ENCODE peak calls at places on chromosomes 12 and 14, in four cellular contexts. One of them, this sample, is unnamed.

GRCh38 chr14:51643137-51643536 is 8.6 kb upstream of the FRMD6 start:
- DNase-seq in HepG2: no peak
- DNase-seq in K562: no peak
- DNase-seq in HCT116: no peak
- DNase-seq in this sample: no peak

GRCh38 chr12:45727994-45728624 is 1.4 kb upstream of the ARID2 start:
- DNase-seq in K562: no peak
- DNase-seq in HCT116: no peak
- DNase-seq in HepG2: no peak
- DNase-seq in this sample: no peak

GRCh38 chr14:91299483-91300115 is 55.1 kb upstream of the GPR68 start:
- DNase-seq in K562: no peak
- DNase-seq in HCT116: no peak
- DNase-seq in HepG2: no peak
- DNase-seq in this sample: no peak

GRCh38 chr12:108495054-108495453 is 20.0 kb upstream of the FICD start:
- DNase-seq in HCT116: peak; percentile 51
- DNase-seq in K562: peak; percentile 79
- DNase-seq in HepG2: peak; percentile 18
- DNase-seq in this sample: no peak

GRCh38 chr12:24778486-24779304 is 170.2 kb downstream of the BCAT1 start:
- DNase-seq in K562: peak; percentile 64
- DNase-seq in HCT116: no peak
- DNase-seq in HepG2: peak; percentile 58
- DNase-seq in this sample: peak; percentile 10

GRCh38 chr12:49843871-49844437 is 1.0 kb upstream of the BCDIN3D start:
- DNase-seq in HepG2: no peak
- DNase-seq in K562: no peak
- DNase-seq in HCT116: no peak
- DNase-seq in this sample: no peak

GRCh38 chr14:54754116-54754622 is 148.5 kb downstream of the GCH1 start:
- DNase-seq in K562: no peak
- DNase-seq in HepG2: no peak
- DNase-seq in HCT116: no peak
- DNase-seq in this sample: no peak

GRCh38 chr12:68641138-68641537 is 30.4 kb downstream of the RAP1B start:
- DNase-seq in HCT116: no peak
- DNase-seq in HepG2: no peak
- DNase-seq in K562: no peak
- DNase-seq in this sample: no peak

GRCh38 chr12:114562654-114563053 is 121.3 kb downstream of the TBX3 start:
- DNase-seq in K562: no peak
- DNase-seq in HepG2: no peak
- DNase-seq in HCT116: no peak
- DNase-seq in this sample: no peak

GRCh38 chr12:95674631-95675030 is 115.9 kb downstream of the NTN4 start:
- DNase-seq in K562: no peak
- DNase-seq in HCT116: no peak
- DNase-seq in HepG2: peak; percentile 15
- DNase-seq in this sample: no peak

GRCh38 chr12:47188576-47189441 is 109.0 kb upstream of the AMIGO2 start:
- DNase-seq in HepG2: no peak
- DNase-seq in HCT116: no peak
- DNase-seq in K562: no peak
- DNase-seq in this sample: no peak

GRCh38 chr12:68939500-68939899 is 6.5 kb upstream of the CPM start:
- DNase-seq in HepG2: no peak
- DNase-seq in K562: no peak
- DNase-seq in HCT116: no peak
- DNase-seq in this sample: no peak

GRCh38 chr12:57416039-57416996 is 14.5 kb downstream of the R3HDM2 start:
- DNase-seq in K562: no peak
- DNase-seq in HCT116: peak; percentile 38
- DNase-seq in HepG2: no peak
- DNase-seq in this sample: no peak

GRCh38 chr12:26523708-26524150 is 309.3 kb downstream of the ITPR2 start:
- DNase-seq in K562: no peak
- DNase-seq in HCT116: no peak
- DNase-seq in HepG2: no peak
- DNase-seq in this sample: no peak

GRCh38 chr12:19120795-19121194 is 8.7 kb upstream of the PLEKHA5 start:
- DNase-seq in HepG2: no peak
- DNase-seq in K562: no peak
- DNase-seq in HCT116: no peak
- DNase-seq in this sample: no peak

GRCh38 chr14:70059545-70059944 is 129.2 kb downstream of the SLC8A3 start:
- DNase-seq in HCT116: no peak
- DNase-seq in HepG2: no peak
- DNase-seq in K562: no peak
- DNase-seq in this sample: no peak

GRCh38 chr14:102824832-102825231 is 47.6 kb downstream of the TRAF3 start:
- DNase-seq in HepG2: no peak
- DNase-seq in K562: no peak
- DNase-seq in HCT116: no peak
- DNase-seq in this sample: peak; percentile 15

GRCh38 chr12:49803693-49804450 is 24.3 kb downstream of the NCKAP5L start:
- DNase-seq in K562: no peak
- DNase-seq in HCT116: no peak
- DNase-seq in HepG2: no peak
- DNase-seq in this sample: no peak

GRCh38 chr12:29726321-29726692 is 57.4 kb downstream of the TMTC1 start:
- DNase-seq in K562: no peak
- DNase-seq in HepG2: no peak
- DNase-seq in HCT116: no peak
- DNase-seq in this sample: no peak
- H3K27me3 ChIP-seq in K562: peaks cover 4% of the 10 kb centered on the region
- H3K27me3 ChIP-seq in HepG2: no peaks in the 10 kb centered on the region
- H3K27me3 ChIP-seq in HCT116: no peaks in the 10 kb centered on the region
- H3K27me3 ChIP-seq in this sample: no peaks in the 10 kb centered on the region

DNA sequence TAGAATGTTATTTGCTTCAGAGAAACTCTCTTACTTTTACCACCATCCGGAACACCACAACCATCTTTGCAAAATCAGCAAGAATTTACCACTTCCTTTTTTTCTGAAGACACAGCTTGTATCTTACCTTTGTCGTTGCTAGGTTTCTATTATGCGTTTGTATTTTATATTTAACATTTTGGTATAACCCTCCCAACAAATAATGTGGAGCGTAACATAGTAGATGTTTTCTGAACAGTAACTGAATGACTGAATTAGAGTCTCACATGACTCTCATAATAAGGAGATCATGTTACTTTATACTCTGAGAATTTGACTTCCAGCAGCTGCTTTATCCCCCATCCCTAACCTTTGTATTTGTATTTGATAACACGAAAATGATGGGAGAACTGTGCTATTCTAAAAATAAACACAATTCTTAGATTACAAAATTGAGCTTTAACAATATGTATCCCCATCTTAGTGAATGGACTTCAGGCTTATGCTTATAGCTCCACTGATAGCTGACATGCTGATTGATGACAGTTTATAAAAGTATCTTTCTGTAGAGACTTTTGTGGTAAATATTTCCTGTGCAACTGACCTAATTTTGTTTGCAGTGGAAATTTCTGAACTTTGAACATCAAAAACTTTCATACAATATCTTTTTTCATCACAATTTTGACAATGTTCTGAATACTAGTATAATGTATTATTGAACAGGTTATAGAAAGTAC is 7.9 kb upstream of the KLRB1 start:
- DNase-seq in HepG2: no peak
- DNase-seq in K562: no peak
- DNase-seq in HCT116: no peak
- DNase-seq in this sample: no peak
- TF ChIP-seq TCF7L2 in HepG2: no peak
- TF ChIP-seq TCF7L2 in K562: no peak
- TF ChIP-seq TCF7L2 in HCT116: no peak
- TF ChIP-seq TCF7L2 in this sample: no peak

GRCh38 chr12:75209782-75210138 is at the start of gene KCNC2:
- DNase-seq in K562: no peak
- DNase-seq in HCT116: no peak
- DNase-seq in HepG2: no peak
- DNase-seq in this sample: no peak
- H3K27me3 ChIP-seq in K562: no peaks in the 10 kb centered on the region
- H3K27me3 ChIP-seq in HCT116: no peaks in the 10 kb centered on the region
- H3K27me3 ChIP-seq in HepG2: peaks cover 8% of the 10 kb centered on the region
- H3K27me3 ChIP-seq in this sample: no peaks in the 10 kb centered on the region

DNA sequence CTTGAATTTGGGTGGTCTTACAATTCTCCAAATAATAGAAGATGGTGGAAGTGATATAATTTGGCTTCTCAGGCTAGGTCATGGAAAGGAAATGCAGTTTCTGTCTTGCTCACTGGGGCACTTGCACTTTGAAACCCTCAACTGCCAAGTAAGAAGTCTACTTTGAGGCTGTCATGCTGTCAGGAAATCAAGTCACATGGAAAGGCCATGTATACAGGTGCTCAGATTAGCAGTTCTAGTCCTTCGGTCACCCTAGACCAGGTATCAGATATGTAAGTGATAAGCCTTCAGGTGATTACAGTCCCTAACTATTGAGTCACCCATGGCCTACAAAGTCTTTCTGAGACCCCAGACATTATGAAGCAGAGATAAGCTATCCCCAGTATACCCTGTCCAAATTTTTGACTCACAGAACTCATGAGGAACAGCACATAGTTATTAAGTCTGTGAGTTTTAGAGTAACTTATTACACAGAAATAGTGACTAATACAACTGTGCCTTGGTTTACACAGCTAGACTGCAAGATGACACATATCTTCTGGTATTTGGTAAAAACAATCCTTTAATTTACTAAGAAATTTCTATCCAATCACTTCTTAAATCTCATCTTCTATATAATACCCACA is 26.3 kb upstream of the BBS10 start:
- DNase-seq in HCT116: no peak
- DNase-seq in K562: no peak
- DNase-seq in HepG2: no peak
- DNase-seq in this sample: no peak
- TF ChIP-seq TCF7L2 in HCT116: no peak
- TF ChIP-seq TCF7L2 in K562: no peak
- TF ChIP-seq TCF7L2 in HepG2: no peak
- TF ChIP-seq TCF7L2 in this sample: no peak

DNA sequence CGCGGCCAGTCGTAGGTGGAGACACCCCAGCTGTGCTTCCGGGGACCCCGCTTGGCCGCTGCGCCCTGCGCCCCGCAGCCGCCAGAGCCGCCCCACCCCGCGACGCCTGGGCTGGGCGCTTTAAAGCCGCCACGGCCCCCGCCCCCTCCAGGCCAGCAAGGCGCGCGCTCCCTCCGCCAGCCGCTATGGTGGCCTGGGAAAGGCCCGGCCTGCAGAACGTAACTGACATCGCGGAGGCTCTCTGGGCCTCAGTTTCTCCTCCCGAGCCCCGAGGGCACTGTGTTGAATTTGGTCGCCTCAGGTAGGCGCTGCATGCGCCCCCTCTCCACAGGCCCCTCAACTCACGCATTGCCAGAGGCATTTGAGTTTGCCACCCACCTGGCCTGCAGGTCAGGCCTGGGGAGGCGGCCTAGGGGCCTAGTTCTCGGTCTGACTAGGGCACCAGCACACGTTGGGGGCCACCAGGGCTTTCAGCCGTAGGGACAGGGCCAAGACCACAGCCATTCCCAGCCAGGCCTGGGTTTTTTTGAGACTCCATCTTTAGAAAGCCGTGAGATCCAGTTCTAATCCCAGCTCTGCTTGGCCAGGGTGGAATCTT is at the start of gene NGB:
- DNase-seq in K562: no peak
- DNase-seq in HCT116: no peak
- DNase-seq in HepG2: no peak
- DNase-seq in this sample: no peak
- H3K27me3 ChIP-seq in K562: peaks cover 25% of the 10 kb centered on the region
- H3K27me3 ChIP-seq in HCT116: no peaks in the 10 kb centered on the region
- H3K27me3 ChIP-seq in HepG2: peaks cover 7% of the 10 kb centered on the region
- H3K27me3 ChIP-seq in this sample: no peaks in the 10 kb centered on the region

GRCh38 chr12:116425256-116426193 is 133.7 kb upstream of the MAP1LC3B2 start:
- DNase-seq in K562: no peak
- DNase-seq in HepG2: no peak
- DNase-seq in HCT116: no peak
- DNase-seq in this sample: no peak
- TF ChIP-seq TCF7L2 in K562: no peak
- TF ChIP-seq TCF7L2 in HepG2: no peak
- TF ChIP-seq TCF7L2 in HCT116: no peak
- TF ChIP-seq TCF7L2 in this sample: no peak

GRCh38 chr12:54193437-54193836 is 4.7 kb upstream of the SMUG1 start:
- DNase-seq in K562: no peak
- DNase-seq in HepG2: no peak
- DNase-seq in HCT116: no peak
- DNase-seq in this sample: no peak
- H3K27me3 ChIP-seq in K562: no peaks in the 10 kb centered on the region
- H3K27me3 ChIP-seq in HepG2: no peaks in the 10 kb centered on the region
- H3K27me3 ChIP-seq in HCT116: no peaks in the 10 kb centered on the region
- H3K27me3 ChIP-seq in this sample: no peaks in the 10 kb centered on the region

GRCh38 chr12:51774936-51775335 is 73.6 kb downstream of the FIGNL2 start:
- DNase-seq in K562: no peak
- DNase-seq in HepG2: no peak
- DNase-seq in HCT116: no peak
- DNase-seq in this sample: no peak

GRCh38 chr12:51777973-51778372 is 70.5 kb downstream of the FIGNL2 start:
- DNase-seq in HepG2: peak; percentile 44
- DNase-seq in HCT116: no peak
- DNase-seq in K562: no peak
- DNase-seq in this sample: no peak

GRCh38 chr12:51777457-51777856 is 71.1 kb downstream of the FIGNL2 start:
- DNase-seq in HCT116: no peak
- DNase-seq in K562: no peak
- DNase-seq in HepG2: peak; percentile 6
- DNase-seq in this sample: no peak

GRCh38 chr12:51771008-51771407 is 77.5 kb downstream of the FIGNL2 start:
- DNase-seq in K562: no peak
- DNase-seq in HepG2: no peak
- DNase-seq in HCT116: no peak
- DNase-seq in this sample: no peak

GRCh38 chr12:51773145-51773869 is 75.2 kb downstream of the FIGNL2 start:
- DNase-seq in HepG2: no peak
- DNase-seq in K562: no peak
- DNase-seq in HCT116: peak; percentile 10
- DNase-seq in this sample: no peak
- TF ChIP-seq TCF7L2 in HepG2: no peak
- TF ChIP-seq TCF7L2 in K562: no peak
- TF ChIP-seq TCF7L2 in HCT116: no peak
- TF ChIP-seq TCF7L2 in this sample: no peak

This sample was measured in Panc1.